ENCODE peak calls at places on chromosomes 1 and 21, in five cellular contexts. Y is HEK293T, Z is GM12878, R is H1, I is HepG2. B is an unnamed sample.

GRCh38 chr1:77605246-77606026 is 77.0 kb downstream of the ZZZ3 start:
- DNase-seq in Y (no peak), Z (no peak), R (no peak), I (no peak), B (no peak)

GRCh38 chr1:88204111-88204510 is 480.0 kb upstream of the PKN2 start:
- DNase-seq in Y (no peak), Z (no peak), R (no peak), I (no peak), B (no peak)

GRCh38 chr1:20551945-20552727 is at the start of gene FAM43B:
- DNase-seq in Y (peak; percentile 73), Z (no peak), R (no peak), I (peak; percentile 88), B (no peak)

GRCh38 chr1:180185971-180186645 is 31.4 kb downstream of the QSOX1 start:
- DNase-seq in Y (no peak), Z (no peak), R (no peak), I (no peak), B (no peak)

GRCh38 chr1:178633068-178633467 is 92.0 kb upstream of the RALGPS2 start:
- DNase-seq in Y (no peak), Z (no peak), R (no peak), I (no peak), B (no peak)

GRCh38 chr1:116147114-116147510 is 35.9 kb downstream of the MAB21L3 start:
- DNase-seq in Y (no peak), Z (no peak), R (no peak), I (no peak), B (no peak)

GRCh38 chr1:87074001-87074795 is 159.8 kb downstream of the HS2ST1 start:
- DNase-seq in Y (no peak), Z (no peak), R (no peak), I (no peak), B (no peak)

GRCh38 chr21:34715518-34715917 is 46.7 kb downstream of the CLIC6 start:
- DNase-seq in Y (no peak), Z (no peak), R (no peak), I (no peak), B (no peak)

GRCh38 chr1:1014896-1015681 is 1.8 kb downstream of the ISG15 start:
- DNase-seq in Y (no peak), Z (no peak), R (no peak), I (no peak), B (no peak)

GRCh38 chr1:178536844-178537371 is 24.0 kb downstream of the TEX35 start:
- DNase-seq in Y (no peak), Z (no peak), R (no peak), I (peak; percentile 75), B (no peak)

GRCh38 chr1:166927701-166928100 is 47.6 kb downstream of the ILDR2 start:
- DNase-seq in Y (no peak), Z (no peak), R (no peak), I (no peak), B (no peak)

GRCh38 chr1:166920561-166921475 is 44.8 kb upstream of the TADA1 start:
- DNase-seq in Y (no peak), Z (no peak), R (peak; percentile 25), I (no peak), B (no peak)

GRCh38 chr1:166924829-166925541 is 48.9 kb upstream of the TADA1 start:
- DNase-seq in Y (no peak), Z (peak; percentile 32), R (no peak), I (no peak), B (no peak)

DNA sequence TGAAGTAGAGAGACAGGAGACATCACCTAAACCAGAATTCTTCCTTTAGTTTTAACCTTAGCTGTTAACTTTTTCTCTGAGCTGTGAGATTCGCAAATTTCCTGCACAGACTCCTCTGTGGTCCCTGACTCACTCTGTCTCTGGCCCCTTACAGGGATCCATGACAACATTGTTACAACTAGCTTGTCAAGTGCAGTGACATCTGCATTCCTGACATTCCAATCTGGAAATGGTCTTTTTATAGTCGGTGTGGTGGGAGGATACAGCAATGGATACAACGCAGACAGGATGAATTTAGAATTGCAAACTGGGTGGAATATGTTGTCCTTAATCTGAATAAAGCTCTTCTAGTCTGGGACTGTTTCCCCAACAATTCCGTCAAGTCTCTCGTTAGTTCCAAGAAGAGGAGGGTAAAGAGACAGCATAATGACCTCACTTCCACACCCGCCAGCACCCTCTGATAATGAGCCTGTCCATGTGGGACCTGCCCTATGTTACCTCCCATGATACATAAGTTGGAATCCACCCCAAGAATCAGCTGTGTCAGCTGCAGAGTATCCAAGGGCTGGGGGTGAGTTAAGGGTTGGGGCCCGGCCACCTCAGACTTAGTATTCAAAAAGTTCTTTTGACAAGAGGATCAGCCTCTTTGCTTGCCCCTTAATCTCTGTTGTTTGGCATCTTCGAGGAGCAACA is 49.4 kb downstream of the ILDR2 start:
- DNase-seq in Y (no peak), Z (no peak), R (no peak), I (peak; percentile 10), B (peak; percentile 55)
- TF ChIP-seq SUZ12 in Y (no peak), Z (no peak), R (no peak), I (no peak), B (no peak)

DNA sequence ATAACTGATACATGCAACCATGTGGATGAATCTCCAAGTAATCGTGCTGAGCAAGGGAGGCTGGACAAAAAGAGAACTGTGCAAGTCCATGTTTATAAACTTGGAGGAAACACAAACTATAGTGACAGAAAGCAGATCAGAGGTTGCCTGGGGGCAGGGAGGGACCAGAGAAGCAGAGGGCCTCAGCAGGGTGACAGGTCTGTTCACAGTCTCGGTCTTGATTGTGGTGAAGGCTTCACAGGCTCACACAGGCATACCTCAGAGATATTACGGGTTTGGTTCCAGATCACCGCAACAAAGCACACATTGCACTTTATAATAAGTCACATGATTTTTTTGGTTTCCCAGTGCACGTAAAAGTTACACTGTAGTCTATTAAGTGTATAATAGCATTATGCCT is 28.5 kb downstream of the ACOT7 start:
- DNase-seq in Y (no peak), Z (no peak), R (no peak), I (no peak), B (no peak)
- TF ChIP-seq SUZ12 in Y (no peak), Z (no peak), R (no peak), I (no peak), B (no peak)

DNA sequence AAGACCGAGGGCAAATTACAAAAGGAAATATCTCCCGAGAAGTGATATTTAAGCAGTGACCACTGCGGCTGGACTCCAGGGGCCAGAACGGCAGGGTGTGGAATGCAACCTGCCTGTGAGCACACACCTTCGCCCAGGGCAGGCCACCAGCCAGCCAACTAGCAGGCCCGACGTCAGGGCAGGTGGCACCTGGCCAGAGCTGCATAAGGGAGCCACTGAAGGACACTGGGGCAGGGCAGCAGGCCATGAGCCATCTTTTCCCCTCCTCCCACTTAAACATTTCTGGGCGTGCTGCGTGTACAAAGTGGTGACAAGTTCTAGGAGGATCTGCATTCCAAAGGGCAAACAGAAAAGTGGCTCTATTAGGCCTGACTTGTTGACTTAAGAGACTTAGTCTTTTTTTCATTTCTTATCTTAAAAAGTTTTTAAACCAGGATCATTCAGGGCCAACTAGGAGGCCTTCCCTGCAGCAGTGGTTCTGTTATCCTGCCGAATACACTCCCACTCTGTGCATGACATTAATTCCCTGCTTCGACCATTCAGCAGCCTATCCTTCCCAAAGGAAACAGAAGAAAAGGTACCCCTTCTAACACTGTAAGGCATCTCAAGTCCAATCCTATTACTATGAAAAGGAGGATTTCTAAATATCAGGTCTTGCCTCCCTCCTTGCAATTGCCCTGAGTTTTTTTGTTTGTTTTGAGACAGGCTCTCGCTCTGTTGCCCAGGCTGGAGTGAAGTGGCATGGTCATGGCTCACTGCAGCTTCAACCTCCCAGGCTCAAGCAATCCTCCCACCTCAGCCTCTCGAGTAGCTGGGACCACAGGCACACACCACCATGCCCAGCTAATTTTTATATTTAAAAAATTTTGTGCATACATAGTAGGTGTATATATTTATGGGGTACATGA is 96.3 kb downstream of the BCAR3 start:
- DNase-seq in Y (no peak), Z (no peak), R (no peak), I (peak; percentile 89), B (no peak)
- TF ChIP-seq SUZ12 in Y (no peak), Z (no peak), R (no peak), I (no peak), B (no peak)

GRCh38 chr1:52423771-52424170 is 19.4 kb downstream of the PRPF38A start:
- DNase-seq in Y (no peak), Z (no peak), R (no peak), I (no peak), B (no peak)
- TF ChIP-seq SUZ12 in Y (no peak), Z (no peak), R (no peak), I (no peak), B (no peak)

DNA sequence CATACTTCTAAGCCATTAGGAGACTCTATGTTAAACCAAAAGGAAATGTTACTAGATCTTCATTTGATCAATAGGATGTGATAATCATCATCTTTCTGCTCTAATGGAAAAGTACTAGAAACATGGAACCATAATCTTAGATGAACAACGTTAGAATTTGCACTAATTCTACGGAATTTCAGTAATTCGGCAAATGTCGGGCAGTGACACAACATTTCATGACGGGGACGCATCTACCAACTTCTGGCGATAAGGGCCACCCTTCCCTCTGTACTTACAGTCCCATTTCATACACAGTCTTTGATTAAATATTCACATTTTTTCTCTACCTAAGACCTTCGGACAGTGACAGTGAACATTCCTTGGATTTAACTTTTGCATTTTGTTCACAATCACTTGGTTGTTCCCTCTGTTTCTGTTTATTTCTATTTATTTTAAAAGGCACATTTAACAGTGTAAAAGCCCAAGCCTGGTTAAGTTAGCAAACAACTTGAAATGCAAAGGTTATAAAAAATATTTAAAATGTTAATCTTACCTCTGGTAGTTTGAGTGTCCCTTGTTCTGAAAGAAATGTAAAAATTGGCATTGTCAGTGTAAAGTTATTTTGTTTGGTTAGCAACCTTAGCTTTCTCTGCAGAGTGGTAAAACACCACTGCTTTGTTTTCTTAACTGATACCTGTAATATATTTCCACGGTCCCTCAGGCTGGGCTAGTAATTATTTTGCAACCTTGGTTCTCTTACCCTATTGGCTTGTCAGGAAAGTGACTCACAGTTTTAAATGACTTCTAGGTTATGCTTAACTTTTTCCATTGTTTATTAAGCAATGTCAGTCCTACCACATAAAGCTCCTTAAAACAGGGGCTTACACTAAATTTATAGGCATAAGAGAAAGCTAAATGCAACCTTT is 276.9 kb downstream of the VAV3 start:
- DNase-seq in Y (peak; percentile 52), Z (no peak), R (no peak), I (peak; percentile 71), B (no peak)
- TF ChIP-seq SUZ12 in Y (no peak), Z (no peak), R (no peak), I (no peak), B (no peak)

DNA sequence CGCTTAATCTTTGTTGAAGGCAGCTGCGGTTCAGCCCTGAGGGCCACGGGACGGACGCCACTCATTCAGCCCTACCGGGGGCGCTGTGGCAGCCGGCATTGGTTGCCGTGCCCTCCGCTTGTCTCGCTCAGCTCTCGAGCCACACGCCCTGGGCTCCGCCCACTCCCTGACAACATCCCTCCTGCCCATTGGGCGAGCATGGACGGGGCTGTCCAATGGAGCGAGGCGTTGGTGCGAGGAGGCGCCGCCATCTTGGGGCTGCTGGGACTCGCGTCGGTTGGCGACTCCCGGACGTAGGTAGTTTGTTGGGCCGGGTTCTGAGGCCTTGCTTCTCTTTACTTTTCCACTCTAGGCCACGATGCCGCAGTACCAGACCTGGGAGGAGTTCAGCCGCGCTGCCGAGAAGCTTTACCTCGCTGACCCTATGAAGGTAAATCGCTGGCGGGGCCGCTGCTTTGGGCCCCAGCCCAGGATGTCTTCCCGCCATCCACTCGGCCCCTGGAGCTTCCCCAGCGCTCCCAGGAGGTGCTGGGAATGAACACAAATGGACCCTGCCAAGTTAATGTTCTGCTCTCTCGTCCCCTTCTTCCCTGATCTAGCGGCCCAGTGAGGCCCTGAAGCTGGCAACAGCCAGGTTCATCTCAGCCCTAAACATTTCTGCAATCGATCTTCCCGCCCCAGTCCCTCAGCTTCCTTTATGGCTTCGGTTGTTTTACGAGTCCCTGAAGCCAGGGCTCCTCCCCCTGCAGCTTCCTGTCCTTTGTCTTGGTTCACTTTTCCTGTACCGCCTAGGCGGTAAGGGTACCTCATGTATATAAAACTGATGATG is at the start of gene SRP9:
- DNase-seq in Y (peak; percentile 99), Z (peak; percentile 97), R (peak; percentile 98), I (peak; percentile 97), B (peak; percentile 100)
- TF ChIP-seq SUZ12 in Y (no peak), Z (no peak), R (no peak), I (no peak), B (no peak)

GRCh38 chr21:28962465-28962864 is 30.2 kb downstream of the LTN1 start:
- DNase-seq in Y (no peak), Z (no peak), R (no peak), I (no peak), B (no peak)
- TF ChIP-seq SUZ12 in Y (no peak), Z (no peak), R (no peak), I (no peak), B (no peak)

B was measured in NT2/D1.